ENCODE peak calls at places on chromosomes 7 and 10, in four cellular contexts. Q is neural progenitor cell; H is heart right ventricle; L is CD4-positive, alpha-beta memory T cell. A is an unnamed sample.

GRCh38 chr7:47073284-47073683 is 508.6 kb downstream of the TNS3 start:
- DNase-seq in Q (no peak), H (no peak), L (no peak), A (no peak)

GRCh38 chr10:80468806-80469421 is 14.8 kb downstream of the TSPAN14 start:
- DNase-seq in Q (no peak), H (no peak), L (no peak), A (no peak)

GRCh38 chr7:105932835-105933477 is 30.1 kb upstream of the CDHR3 start:
- DNase-seq in Q (peak; percentile 53), H (no peak), L (no peak), A (no peak)

GRCh38 chr10:61835069-61835908 is 66.2 kb upstream of the ARID5B start:
- DNase-seq in Q (peak; percentile 39), H (no peak), L (peak; percentile 15), A (peak; percentile 84)

GRCh38 chr7:130149575-130150139 is 55.5 kb downstream of the TMEM209 start:
- DNase-seq in Q (no peak), H (no peak), L (no peak), A (no peak)

GRCh38 chr7:28405662-28406061 is 6.7 kb upstream of the CREB5 start:
- DNase-seq in Q (no peak), H (no peak), L (no peak), A (no peak)

GRCh38 chr10:6201511-6201975 is 1.2 kb upstream of the PFKFB3 start:
- DNase-seq in Q (peak; percentile 88), H (peak; percentile 80), L (peak; percentile 80), A (peak; percentile 82)

GRCh38 chr7:75876126-75876881 is 2.5 kb upstream of the RHBDD2 start:
- DNase-seq in Q (no peak), H (no peak), L (no peak), A (no peak)

GRCh38 chr10:35545878-35546631 is 59.1 kb upstream of the GJD4 start:
- DNase-seq in Q (no peak), H (no peak), L (no peak), A (no peak)

GRCh38 chr10:125991009-125991788 is 94.8 kb downstream of the FANK1 start:
- DNase-seq in Q (no peak), H (no peak), L (no peak), A (peak; percentile 50)

GRCh38 chr10:25697412-25697811 is 236.6 kb upstream of the MYO3A start:
- DNase-seq in Q (no peak), H (no peak), L (no peak), A (no peak)

GRCh38 chr10:132962623-132963429 is 20.5 kb upstream of the CFAP46 start:
- DNase-seq in Q (no peak), H (no peak), L (no peak), A (peak; percentile 5)

GRCh38 chr10:118571123-118571522 is 24.3 kb downstream of the PRLHR start:
- DNase-seq in Q (peak; percentile 14), H (no peak), L (no peak), A (no peak)

GRCh38 chr7:46468753-46469356 is 547.8 kb upstream of the IGFBP3 start:
- DNase-seq in Q (peak; percentile 34), H (no peak), L (no peak), A (peak; percentile 7)

GRCh38 chr7:157010588-157011332 is at the start of gene MNX1:
- DNase-seq in Q (peak; percentile 92), H (peak; percentile 32), L (peak; percentile 31), A (peak; percentile 95)

GRCh38 chr10:132539894-132540293 is 2.3 kb downstream of the INPP5A start:
- DNase-seq in Q (no peak), H (no peak), L (no peak), A (no peak)

GRCh38 chr10:77386365-77386764 is 251.2 kb downstream of the KCNMA1 start:
- DNase-seq in Q (no peak), H (no peak), L (no peak), A (no peak)

GRCh38 chr7:132309102-132309805 is 267.0 kb downstream of the PLXNA4 start:
- DNase-seq in Q (no peak), H (no peak), L (no peak), A (no peak)

GRCh38 chr7:150972094-150972493 is 6.0 kb downstream of the KCNH2 start:
- DNase-seq in Q (peak; percentile 47), H (peak; percentile 81), L (no peak), A (no peak)

GRCh38 chr7:176786-177185 is 15.6 kb upstream of the FAM20C start:
- DNase-seq in Q (no peak), H (no peak), L (no peak), A (no peak)

GRCh38 chr7:155883491-155884224 is 71.4 kb upstream of the SHH start:
- DNase-seq in Q (no peak), H (no peak), L (no peak), A (no peak)

GRCh38 chr10:629186-629998 is 60.1 kb downstream of the DIP2C start:
- DNase-seq in Q (no peak), H (no peak), L (no peak), A (no peak)

GRCh38 chr10:3825862-3826351 is 40.9 kb upstream of the KLF6 start:
- DNase-seq in Q (no peak), H (no peak), L (no peak), A (no peak)
- H3K4me3 ChIP-seq in Q (no peak overlapping the region), H (no peak overlapping the region), L (no peak overlapping the region), A (no peak overlapping the region)

GRCh38 chr10:94328613-94329012 is 34.1 kb downstream of the NOC3L start:
- DNase-seq in Q (no peak), H (no peak), L (no peak), A (no peak)

GRCh38 chr10:94324609-94325233 is 38.0 kb downstream of the NOC3L start:
- DNase-seq in Q (no peak), H (no peak), L (no peak), A (no peak)

GRCh38 chr10:94327649-94328048 is 35.1 kb downstream of the NOC3L start:
- DNase-seq in Q (no peak), H (no peak), L (no peak), A (no peak)
- H3K36me3 ChIP-seq in Q (peaks cover 9% of the 10 kb centered on the region), H (peaks cover 93% of the 10 kb centered on the region), L (peaks cover 6% of the 10 kb centered on the region), A (peaks cover 42% of the 10 kb centered on the region)

GRCh38 chr10:103472005-103472404 is 7.0 kb downstream of the CALHM3 start:
- DNase-seq in Q (no peak), H (no peak), L (no peak), A (no peak)
- H3K4me3 ChIP-seq in Q (no peak overlapping the region), H (no peak overlapping the region), L (no peak overlapping the region), A (no peak overlapping the region)

GRCh38 chr10:94357193-94357592 is 5.5 kb downstream of the NOC3L start:
- DNase-seq in Q (no peak), H (no peak), L (no peak), A (no peak)
- H3K36me3 ChIP-seq in Q (peaks cover 32% of the 10 kb centered on the region), H (peaks cover 42% of the 10 kb centered on the region), L (peaks cover 43% of the 10 kb centered on the region), A (peaks cover 63% of the 10 kb centered on the region)

GRCh38 chr10:79137404-79137803 is 68.6 kb downstream of the ZMIZ1 start:
- DNase-seq in Q (no peak), H (no peak), L (no peak), A (no peak)
- H3K4me3 ChIP-seq in Q (no peak overlapping the region), H (no peak overlapping the region), L (peak overlapping the region; percentile 10), A (no peak overlapping the region)

GRCh38 chr7:82945480-82945879 is 217.2 kb downstream of the PCLO start:
- DNase-seq in Q (no peak), H (no peak), L (no peak), A (no peak)

GRCh38 chr7:82950436-82950835 is 212.2 kb downstream of the PCLO start:
- DNase-seq in Q (no peak), H (no peak), L (no peak), A (no peak)

DNA sequence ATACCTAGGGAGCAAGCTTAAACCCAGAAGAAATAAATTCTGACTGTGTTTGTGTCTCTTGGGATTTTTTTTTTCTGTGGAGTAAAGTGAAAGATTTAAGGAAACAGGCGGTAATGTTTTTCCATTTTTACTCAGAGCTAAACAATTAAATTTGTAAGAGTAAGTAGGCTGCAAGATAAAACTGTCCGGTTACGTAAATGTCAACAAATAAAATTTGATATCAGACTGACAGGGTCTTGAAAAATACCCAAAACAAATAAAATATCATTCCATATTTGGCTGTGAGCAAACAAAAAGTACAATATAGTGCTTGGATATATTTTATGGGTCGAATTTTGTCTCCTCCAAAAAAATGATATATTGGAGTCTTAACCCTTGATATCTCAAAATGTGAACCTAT is 217.6 kb downstream of the PCLO start:
- DNase-seq in Q (no peak), H (no peak), L (no peak), A (no peak)
- H3K36me3 ChIP-seq in Q (no peaks in the 10 kb centered on the region), H (no peaks in the 10 kb centered on the region), L (no peaks in the 10 kb centered on the region), A (no peaks in the 10 kb centered on the region)

GRCh38 chr10:28331821-28332220 is 29.0 kb upstream of the MPP7 start:
- DNase-seq in Q (no peak), H (no peak), L (peak; percentile 24), A (no peak)
- H3K4me3 ChIP-seq in Q (no peak overlapping the region), H (no peak overlapping the region), L (peak overlapping the region; percentile 94), A (no peak overlapping the region)

DNA sequence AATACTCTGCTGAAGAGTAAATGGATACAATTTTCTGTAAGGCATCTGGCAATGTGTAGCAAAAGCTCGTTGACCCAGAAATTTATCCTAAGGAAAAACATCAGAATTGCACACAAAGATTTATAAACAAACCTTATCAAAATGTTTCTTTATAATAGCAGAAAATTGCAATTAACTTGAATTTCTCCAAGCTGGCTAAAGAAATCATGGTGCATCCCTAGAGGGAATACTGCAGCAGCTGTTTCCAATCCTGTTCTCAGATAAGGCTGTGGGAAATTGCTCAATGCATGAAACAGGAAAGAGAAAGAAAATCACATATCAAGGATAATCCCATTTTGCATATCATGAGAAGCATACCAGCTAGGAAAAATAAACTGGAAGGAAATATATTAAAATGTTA is 18.7 kb downstream of the TACR2 start:
- DNase-seq in Q (no peak), H (no peak), L (no peak), A (no peak)
- H3K36me3 ChIP-seq in Q (no peaks in the 10 kb centered on the region), H (peaks cover 97% of the 10 kb centered on the region), L (peaks cover 74% of the 10 kb centered on the region), A (peaks cover 10% of the 10 kb centered on the region)

DNA sequence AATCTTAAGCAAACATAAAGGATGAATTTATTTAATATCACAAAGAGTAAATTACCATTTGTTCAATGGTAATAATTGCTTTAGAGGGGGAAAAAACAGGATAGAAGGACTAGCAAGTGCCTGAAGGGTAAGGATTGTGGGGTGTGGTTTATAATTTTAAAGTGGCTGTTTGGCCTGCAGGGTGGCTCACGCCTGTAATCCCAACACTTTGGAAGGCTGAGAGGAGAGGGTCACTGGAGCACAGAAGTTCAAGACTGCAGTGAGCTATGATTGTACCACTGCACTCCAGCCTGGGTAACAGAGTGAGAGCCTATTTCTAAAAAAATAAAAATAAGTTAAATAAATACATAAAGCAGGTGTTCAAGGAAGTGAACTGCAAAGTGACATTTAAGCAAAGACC is 199.9 kb upstream of the AHR start:
- DNase-seq in Q (no peak), H (no peak), L (no peak), A (no peak)
- H3K4me3 ChIP-seq in Q (no peak overlapping the region), H (no peak overlapping the region), L (no peak overlapping the region), A (no peak overlapping the region)

A was measured in HAP-1.